ENCODE peak calls at places on chromosomes 11 and 22, in seven cellular contexts. E, X, C, H, T, P and G are unnamed samples.

GRCh38 chr11:827146-827860 is 416 bp upstream of the CRACR2B start:
- DNase-seq in E (no peak), X (peak; percentile 64), C (no peak), H (no peak), T (no peak), P (no peak), G (no peak)

GRCh38 chr11:17476317-17477083 is at the start of gene ABCC8:
- DNase-seq in E (no peak), X (no peak), C (peak; percentile 2), H (no peak), T (no peak), P (no peak), G (peak; percentile 61)

GRCh38 chr11:32034149-32034548 is 56.7 kb upstream of the RCN1 start:
- DNase-seq in E (peak; percentile 99), X (no peak), C (no peak), H (no peak), T (peak; percentile 92), P (no peak), G (no peak)

GRCh38 chr22:21766933-21767462 is 31.4 kb upstream of the YPEL1 start:
- DNase-seq in E (no peak), X (no peak), C (no peak), H (no peak), T (no peak), P (peak; percentile 60), G (no peak)

GRCh38 chr22:19974935-19975706 is 33.5 kb upstream of the TXNRD2 start:
- DNase-seq in E (no peak), X (no peak), C (no peak), H (no peak), T (peak; percentile 81), P (no peak), G (no peak)

GRCh38 chr11:283405-284080 is 5.3 kb downstream of the NLRP6 start:
- DNase-seq in E (no peak), X (no peak), C (no peak), H (no peak), T (no peak), P (no peak), G (no peak)

GRCh38 chr22:46012881-46013281 is 35.9 kb upstream of the WNT7B start:
- DNase-seq in E (no peak), X (no peak), C (no peak), H (no peak), T (no peak), P (no peak), G (no peak)

GRCh38 chr11:73235236-73235786 is 17.2 kb downstream of the P2RY2 start:
- DNase-seq in E (no peak), X (no peak), C (no peak), H (no peak), T (no peak), P (no peak), G (no peak)

GRCh38 chr22:17633217-17633997 is 4.9 kb upstream of the ATP6V1E1 start:
- DNase-seq in E (peak; percentile 80), X (no peak), C (no peak), H (no peak), T (peak; percentile 77), P (no peak), G (no peak)

GRCh38 chr11:73227571-73228211 is 9.6 kb downstream of the P2RY2 start:
- DNase-seq in E (no peak), X (peak; percentile 88), C (no peak), H (no peak), T (no peak), P (no peak), G (no peak)

GRCh38 chr11:82012276-82012675 is 721.4 kb downstream of the FAM181B start:
- DNase-seq in E (no peak), X (no peak), C (no peak), H (no peak), T (no peak), P (no peak), G (no peak)

GRCh38 chr11:35138949-35139881 is at the start of gene CD44:
- DNase-seq in E (peak; percentile 90), X (peak; percentile 83), C (no peak), H (no peak), T (peak; percentile 93), P (no peak), G (no peak)

GRCh38 chr11:45423475-45424081 is 137.4 kb upstream of the SYT13 start:
- DNase-seq in E (no peak), X (no peak), C (no peak), H (no peak), T (no peak), P (no peak), G (no peak)